ENCODE peak calls at places on chromosomes 2 and 18, in ten cellular contexts. One of them, this sample, is unnamed.

GRCh38 chr2:207256476-207257207 is 90.9 kb upstream of the KLF7 start:
- DNase-seq in gastrocnemius medialis: no peak
- DNase-seq in fibroblast of lung: peak; percentile 62
- DNase-seq in AG04450: no peak
- DNase-seq in lower lobe of right lung: no peak
- DNase-seq in upper lobe of right lung: no peak
- DNase-seq in ovary: no peak
- DNase-seq in GM10248: no peak
- DNase-seq in breast epithelium: no peak
- DNase-seq in fibroblast of the aortic adventitia: peak; percentile 67
- DNase-seq in this sample: peak; percentile 33

GRCh38 chr2:136909777-136910176 is 144.4 kb downstream of the THSD7B start:
- DNase-seq in gastrocnemius medialis: no peak
- DNase-seq in fibroblast of lung: no peak
- DNase-seq in AG04450: no peak
- DNase-seq in lower lobe of right lung: no peak
- DNase-seq in upper lobe of right lung: no peak
- DNase-seq in ovary: no peak
- DNase-seq in GM10248: no peak
- DNase-seq in breast epithelium: no peak
- DNase-seq in fibroblast of the aortic adventitia: no peak
- DNase-seq in this sample: no peak

GRCh38 chr2:181876614-181877063 is 14.9 kb upstream of the ITPRID2 start:
- DNase-seq in gastrocnemius medialis: no peak
- DNase-seq in fibroblast of lung: peak; percentile 51
- DNase-seq in AG04450: no peak
- DNase-seq in lower lobe of right lung: no peak
- DNase-seq in upper lobe of right lung: no peak
- DNase-seq in ovary: no peak
- DNase-seq in GM10248: no peak
- DNase-seq in breast epithelium: no peak
- DNase-seq in fibroblast of the aortic adventitia: peak; percentile 54
- DNase-seq in this sample: peak; percentile 77

GRCh38 chr2:135563793-135564192 is 32.5 kb downstream of the R3HDM1 start:
- DNase-seq in gastrocnemius medialis: no peak
- DNase-seq in fibroblast of lung: peak; percentile 15
- DNase-seq in AG04450: no peak
- DNase-seq in lower lobe of right lung: no peak
- DNase-seq in upper lobe of right lung: no peak
- DNase-seq in ovary: no peak
- DNase-seq in GM10248: no peak
- DNase-seq in breast epithelium: no peak
- DNase-seq in fibroblast of the aortic adventitia: no peak
- DNase-seq in this sample: no peak

GRCh38 chr2:118530976-118531375 is 316.5 kb downstream of the EN1 start:
- DNase-seq in gastrocnemius medialis: no peak
- DNase-seq in fibroblast of lung: no peak
- DNase-seq in AG04450: no peak
- DNase-seq in lower lobe of right lung: no peak
- DNase-seq in upper lobe of right lung: no peak
- DNase-seq in ovary: no peak
- DNase-seq in GM10248: no peak
- DNase-seq in breast epithelium: no peak
- DNase-seq in fibroblast of the aortic adventitia: peak; percentile 50
- DNase-seq in this sample: peak; percentile 3

GRCh38 chr18:3688682-3689081 is 238.7 kb downstream of the TGIF1 start:
- DNase-seq in gastrocnemius medialis: no peak
- DNase-seq in fibroblast of lung: peak; percentile 85
- DNase-seq in AG04450: peak; percentile 96
- DNase-seq in lower lobe of right lung: no peak
- DNase-seq in upper lobe of right lung: no peak
- DNase-seq in ovary: no peak
- DNase-seq in GM10248: no peak
- DNase-seq in breast epithelium: no peak
- DNase-seq in fibroblast of the aortic adventitia: peak; percentile 96
- DNase-seq in this sample: peak; percentile 93

GRCh38 chr2:127201452-127201851 is 18.6 kb downstream of the CYP27C1 start:
- DNase-seq in gastrocnemius medialis: no peak
- DNase-seq in fibroblast of lung: no peak
- DNase-seq in AG04450: no peak
- DNase-seq in lower lobe of right lung: no peak
- DNase-seq in upper lobe of right lung: no peak
- DNase-seq in ovary: no peak
- DNase-seq in GM10248: no peak
- DNase-seq in breast epithelium: no peak
- DNase-seq in fibroblast of the aortic adventitia: no peak
- DNase-seq in this sample: no peak

GRCh38 chr2:173979721-173980351 is 14.7 kb upstream of the SP3 start:
- DNase-seq in gastrocnemius medialis: no peak
- DNase-seq in fibroblast of lung: peak; percentile 47
- DNase-seq in AG04450: no peak
- DNase-seq in lower lobe of right lung: no peak
- DNase-seq in upper lobe of right lung: no peak
- DNase-seq in ovary: no peak
- DNase-seq in GM10248: no peak
- DNase-seq in breast epithelium: no peak
- DNase-seq in fibroblast of the aortic adventitia: peak; percentile 88
- DNase-seq in this sample: no peak

GRCh38 chr18:44781890-44782289 is 101.2 kb downstream of the SETBP1 start:
- DNase-seq in gastrocnemius medialis: no peak
- DNase-seq in fibroblast of lung: peak; percentile 77
- DNase-seq in AG04450: no peak
- DNase-seq in lower lobe of right lung: no peak
- DNase-seq in upper lobe of right lung: no peak
- DNase-seq in ovary: no peak
- DNase-seq in GM10248: no peak
- DNase-seq in breast epithelium: no peak
- DNase-seq in fibroblast of the aortic adventitia: peak; percentile 85
- DNase-seq in this sample: no peak

GRCh38 chr18:23825978-23826405 is 136.7 kb downstream of the LAMA3 start:
- DNase-seq in gastrocnemius medialis: peak; percentile 90
- DNase-seq in fibroblast of lung: peak; percentile 85
- DNase-seq in AG04450: no peak
- DNase-seq in lower lobe of right lung: no peak
- DNase-seq in upper lobe of right lung: no peak
- DNase-seq in ovary: peak; percentile 55
- DNase-seq in GM10248: no peak
- DNase-seq in breast epithelium: peak; percentile 87
- DNase-seq in fibroblast of the aortic adventitia: peak; percentile 93
- DNase-seq in this sample: peak; percentile 73

GRCh38 chr2:19843992-19844515 is 57.7 kb downstream of the TTC32 start:
- DNase-seq in gastrocnemius medialis: no peak
- DNase-seq in fibroblast of lung: no peak
- DNase-seq in AG04450: no peak
- DNase-seq in lower lobe of right lung: no peak
- DNase-seq in upper lobe of right lung: no peak
- DNase-seq in ovary: no peak
- DNase-seq in GM10248: no peak
- DNase-seq in breast epithelium: peak; percentile 11
- DNase-seq in fibroblast of the aortic adventitia: no peak
- DNase-seq in this sample: no peak

GRCh38 chr2:227423633-227424499 is 36.1 kb upstream of the SCYGR1 start:
- DNase-seq in gastrocnemius medialis: no peak
- DNase-seq in fibroblast of lung: no peak
- DNase-seq in AG04450: no peak
- DNase-seq in lower lobe of right lung: no peak
- DNase-seq in upper lobe of right lung: no peak
- DNase-seq in ovary: no peak
- DNase-seq in GM10248: no peak
- DNase-seq in breast epithelium: no peak
- DNase-seq in fibroblast of the aortic adventitia: no peak
- DNase-seq in this sample: no peak

GRCh38 chr2:157443795-157444642 is at the start of gene CYTIP:
- DNase-seq in gastrocnemius medialis: peak; percentile 18
- DNase-seq in fibroblast of lung: no peak
- DNase-seq in AG04450: no peak
- DNase-seq in lower lobe of right lung: peak; percentile 49
- DNase-seq in upper lobe of right lung: peak; percentile 61
- DNase-seq in ovary: no peak
- DNase-seq in GM10248: peak; percentile 38
- DNase-seq in breast epithelium: peak; percentile 24
- DNase-seq in fibroblast of the aortic adventitia: no peak
- DNase-seq in this sample: no peak

DNA sequence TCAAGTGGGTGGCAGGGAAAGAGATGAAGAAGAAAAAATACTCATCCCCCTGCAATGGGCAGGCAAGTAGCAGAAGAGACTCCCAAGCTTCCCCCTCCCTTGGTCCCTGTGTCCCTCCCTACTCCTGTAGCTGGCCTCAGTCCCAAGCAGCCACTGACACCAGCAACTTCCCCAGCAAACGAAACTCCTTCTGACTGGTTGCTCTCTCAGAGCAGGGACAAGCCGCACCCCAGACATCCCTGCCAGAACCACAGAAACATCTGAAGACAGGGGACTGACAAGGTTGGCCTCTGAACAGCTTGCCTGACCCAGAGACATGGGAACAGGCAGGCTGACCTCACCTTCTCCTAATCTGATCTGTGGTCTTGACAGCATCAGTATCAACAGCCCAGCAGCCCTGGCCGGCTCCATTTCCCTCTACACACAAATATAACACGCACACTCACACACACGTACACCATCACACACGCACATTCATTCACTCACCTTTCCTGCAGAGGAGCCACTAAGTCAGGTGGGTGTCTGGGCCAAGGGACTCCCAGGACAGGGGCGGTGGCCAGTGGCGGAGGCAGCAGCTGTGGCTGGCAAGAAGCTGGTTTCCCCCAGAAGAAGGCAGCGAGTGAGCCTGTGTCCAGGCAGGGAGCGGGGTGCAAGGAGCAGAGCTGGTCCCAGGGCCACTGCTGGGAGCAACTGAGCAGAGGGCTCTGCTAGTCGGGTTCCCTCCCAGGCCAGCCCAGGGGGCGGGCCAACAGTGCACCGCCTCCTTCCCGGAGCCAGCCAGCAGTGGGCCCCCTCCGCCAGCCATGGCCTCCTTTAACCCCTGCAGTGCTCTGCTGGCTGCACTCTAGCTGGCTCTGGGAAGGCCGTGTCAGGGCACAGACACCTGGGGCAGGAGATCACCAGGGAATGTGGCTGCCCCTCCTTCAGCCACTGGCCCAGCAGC is 59.1 kb downstream of the TNS1 start:
- DNase-seq in gastrocnemius medialis: peak; percentile 58
- DNase-seq in fibroblast of lung: peak; percentile 44
- DNase-seq in AG04450: no peak
- DNase-seq in lower lobe of right lung: peak; percentile 90
- DNase-seq in upper lobe of right lung: peak; percentile 93
- DNase-seq in ovary: peak; percentile 82
- DNase-seq in GM10248: no peak
- DNase-seq in breast epithelium: peak; percentile 65
- DNase-seq in fibroblast of the aortic adventitia: peak; percentile 45
- DNase-seq in this sample: peak; percentile 49
- TF ChIP-seq CTCF in gastrocnemius medialis: no peak
- TF ChIP-seq CTCF in fibroblast of lung: peak; percentile 11
- TF ChIP-seq CTCF in AG04450: peak; percentile 34
- TF ChIP-seq CTCF in lower lobe of right lung: peak; percentile 41
- TF ChIP-seq CTCF in upper lobe of right lung: peak; percentile 38
- TF ChIP-seq CTCF in ovary: peak; percentile 40
- TF ChIP-seq CTCF in GM10248: no peak
- TF ChIP-seq CTCF in breast epithelium: no peak
- TF ChIP-seq CTCF in fibroblast of the aortic adventitia: peak; percentile 25
- TF ChIP-seq CTCF in this sample: peak; percentile 55

GRCh38 chr2:88868861-88869260 is 177.4 kb downstream of the RPIA start:
- DNase-seq in gastrocnemius medialis: no peak
- DNase-seq in fibroblast of lung: no peak
- DNase-seq in AG04450: no peak
- DNase-seq in lower lobe of right lung: no peak
- DNase-seq in upper lobe of right lung: no peak
- DNase-seq in ovary: no peak
- DNase-seq in GM10248: no peak
- DNase-seq in breast epithelium: no peak
- DNase-seq in fibroblast of the aortic adventitia: no peak
- DNase-seq in this sample: no peak
- TF ChIP-seq CTCF in gastrocnemius medialis: no peak
- TF ChIP-seq CTCF in fibroblast of lung: no peak
- TF ChIP-seq CTCF in AG04450: no peak
- TF ChIP-seq CTCF in lower lobe of right lung: no peak
- TF ChIP-seq CTCF in upper lobe of right lung: no peak
- TF ChIP-seq CTCF in ovary: no peak
- TF ChIP-seq CTCF in GM10248: no peak
- TF ChIP-seq CTCF in breast epithelium: no peak
- TF ChIP-seq CTCF in fibroblast of the aortic adventitia: no peak
- TF ChIP-seq CTCF in this sample: no peak

DNA sequence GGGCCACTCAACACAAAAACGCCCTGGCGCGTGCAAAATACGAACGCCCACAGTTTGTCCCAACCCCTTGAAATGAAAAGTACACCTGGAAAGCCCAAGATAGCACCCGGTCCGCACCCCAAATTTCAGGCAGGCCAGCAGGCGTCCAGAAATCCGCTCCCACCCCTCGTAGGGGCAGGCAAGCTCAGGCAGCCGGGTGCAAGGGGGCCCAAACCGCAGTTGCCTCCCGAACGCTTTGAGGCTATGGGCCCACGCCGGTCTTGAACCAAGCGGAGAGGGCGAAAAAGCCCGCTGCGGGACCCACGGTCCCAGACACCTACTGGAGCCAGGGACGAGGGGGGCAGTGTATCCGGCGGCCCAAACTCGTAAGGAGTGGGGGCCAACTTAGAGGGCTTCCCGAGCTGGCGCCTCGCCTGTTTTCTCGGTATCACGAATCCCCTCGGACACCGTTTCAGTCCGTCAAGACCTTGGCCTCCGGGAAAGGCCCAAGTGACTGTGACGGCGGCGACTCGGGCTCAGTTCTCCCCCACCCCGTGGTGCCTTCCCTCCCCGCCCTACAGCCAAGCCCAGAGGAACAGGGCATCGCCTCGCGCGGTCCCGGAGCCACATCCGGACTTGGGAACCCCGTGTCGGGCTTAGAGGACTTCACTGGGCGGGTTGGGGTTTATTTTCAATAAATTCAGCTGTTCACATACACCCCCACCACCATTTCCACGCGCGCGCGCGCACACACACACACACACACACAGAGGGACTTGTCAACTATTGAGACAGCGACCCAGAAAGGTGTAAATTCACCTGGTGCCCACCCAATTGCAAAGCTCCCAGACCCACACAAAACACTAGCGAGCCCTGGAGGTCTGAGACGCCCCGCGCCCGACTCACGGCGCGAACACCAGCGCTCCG is 6.2 kb upstream of the SATB2 start:
- DNase-seq in gastrocnemius medialis: no peak
- DNase-seq in fibroblast of lung: no peak
- DNase-seq in AG04450: no peak
- DNase-seq in lower lobe of right lung: no peak
- DNase-seq in upper lobe of right lung: no peak
- DNase-seq in ovary: no peak
- DNase-seq in GM10248: no peak
- DNase-seq in breast epithelium: no peak
- DNase-seq in fibroblast of the aortic adventitia: no peak
- DNase-seq in this sample: no peak
- TF ChIP-seq CTCF in gastrocnemius medialis: no peak
- TF ChIP-seq CTCF in fibroblast of lung: no peak
- TF ChIP-seq CTCF in AG04450: no peak
- TF ChIP-seq CTCF in lower lobe of right lung: peak; percentile 2
- TF ChIP-seq CTCF in upper lobe of right lung: no peak
- TF ChIP-seq CTCF in ovary: no peak
- TF ChIP-seq CTCF in GM10248: no peak
- TF ChIP-seq CTCF in breast epithelium: no peak
- TF ChIP-seq CTCF in fibroblast of the aortic adventitia: no peak
- TF ChIP-seq CTCF in this sample: peak; percentile 39

DNA sequence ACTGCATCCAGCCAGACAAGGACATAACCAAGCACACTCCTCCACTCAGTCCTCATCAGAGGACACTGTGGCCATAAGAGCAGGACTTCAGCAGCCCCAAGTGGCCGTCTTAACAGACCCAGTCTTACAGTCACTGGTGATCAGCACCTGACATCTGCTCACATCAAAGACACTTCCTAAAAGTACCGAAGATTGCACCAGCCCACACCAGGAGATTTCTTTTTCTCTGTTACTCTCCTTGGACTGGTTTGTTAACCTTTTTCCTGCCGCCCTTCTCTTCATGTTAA is 44.1 kb downstream of the MRPS5 start:
- DNase-seq in gastrocnemius medialis: no peak
- DNase-seq in fibroblast of lung: peak; percentile 23
- DNase-seq in AG04450: no peak
- DNase-seq in lower lobe of right lung: no peak
- DNase-seq in upper lobe of right lung: no peak
- DNase-seq in ovary: no peak
- DNase-seq in GM10248: no peak
- DNase-seq in breast epithelium: no peak
- DNase-seq in fibroblast of the aortic adventitia: no peak
- DNase-seq in this sample: no peak
- TF ChIP-seq CTCF in gastrocnemius medialis: no peak
- TF ChIP-seq CTCF in fibroblast of lung: peak; percentile 21
- TF ChIP-seq CTCF in AG04450: no peak
- TF ChIP-seq CTCF in lower lobe of right lung: no peak
- TF ChIP-seq CTCF in upper lobe of right lung: no peak
- TF ChIP-seq CTCF in ovary: no peak
- TF ChIP-seq CTCF in GM10248: peak; percentile 13
- TF ChIP-seq CTCF in breast epithelium: no peak
- TF ChIP-seq CTCF in fibroblast of the aortic adventitia: no peak
- TF ChIP-seq CTCF in this sample: no peak